ENCODE peak calls at places on chromosomes 13 and 19, in eight cellular contexts. B is A673, K is cardiac fibroblast, D is spleen, H is IMR-90, N is fibroblast of pulmonary artery, Z is GM10248, L is A549. I is an unnamed sample.

GRCh38 chr19:18736415-18737336 is 53.2 kb downstream of the CRTC1 start:
- DNase-seq in Z (no peak), N (no peak), L (no peak), B (no peak), D (no peak), K (no peak), H (no peak), I (no peak)

GRCh38 chr13:97109841-97110492 is 112.2 kb upstream of the MBNL2 start:
- DNase-seq in N (peak; percentile 93), D (peak; percentile 95), L (peak; percentile 74), B (peak; percentile 88), K (peak; percentile 93), Z (peak; percentile 85), H (peak; percentile 85), I (peak; percentile 94)

GRCh38 chr19:45115809-45116615 is 23.0 kb downstream of the PPP1R37 start:
- DNase-seq in N (no peak), K (no peak), L (no peak), B (no peak), Z (no peak), H (no peak), D (no peak), I (no peak)

GRCh38 chr13:98779695-98780094 is 27.2 kb upstream of the SLC15A1 start:
- DNase-seq in Z (no peak), D (no peak), N (no peak), B (no peak), K (no peak), L (no peak), H (no peak), I (no peak)

GRCh38 chr13:51136276-51136980 is 25.4 kb upstream of the C13orf42 start:
- DNase-seq in K (no peak), L (no peak), H (no peak), B (no peak), Z (no peak), N (no peak), D (no peak), I (no peak)

GRCh38 chr19:5447700-5448311 is 7.4 kb upstream of the ZNRF4 start:
- DNase-seq in Z (no peak), L (no peak), N (no peak), D (no peak), H (no peak), B (peak; percentile 42), K (no peak), I (no peak)

GRCh38 chr19:8208710-8209110 is 460 bp upstream of the CERS4 start:
- DNase-seq in L (no peak), H (no peak), N (no peak), Z (no peak), B (no peak), D (no peak), K (no peak), I (peak; percentile 9)

GRCh38 chr19:54188224-54188871 is 1.0 kb downstream of the MBOAT7 start:
- DNase-seq in H (peak; percentile 61), Z (no peak), D (peak; percentile 84), N (peak; percentile 42), B (no peak), K (peak; percentile 48), L (no peak), I (peak; percentile 56)

GRCh38 chr13:41345921-41346589 is 35.0 kb downstream of the NAA16 start:
- DNase-seq in K (peak; percentile 80), Z (no peak), H (peak; percentile 44), L (no peak), N (peak; percentile 76), B (no peak), D (no peak), I (peak; percentile 62)

DNA sequence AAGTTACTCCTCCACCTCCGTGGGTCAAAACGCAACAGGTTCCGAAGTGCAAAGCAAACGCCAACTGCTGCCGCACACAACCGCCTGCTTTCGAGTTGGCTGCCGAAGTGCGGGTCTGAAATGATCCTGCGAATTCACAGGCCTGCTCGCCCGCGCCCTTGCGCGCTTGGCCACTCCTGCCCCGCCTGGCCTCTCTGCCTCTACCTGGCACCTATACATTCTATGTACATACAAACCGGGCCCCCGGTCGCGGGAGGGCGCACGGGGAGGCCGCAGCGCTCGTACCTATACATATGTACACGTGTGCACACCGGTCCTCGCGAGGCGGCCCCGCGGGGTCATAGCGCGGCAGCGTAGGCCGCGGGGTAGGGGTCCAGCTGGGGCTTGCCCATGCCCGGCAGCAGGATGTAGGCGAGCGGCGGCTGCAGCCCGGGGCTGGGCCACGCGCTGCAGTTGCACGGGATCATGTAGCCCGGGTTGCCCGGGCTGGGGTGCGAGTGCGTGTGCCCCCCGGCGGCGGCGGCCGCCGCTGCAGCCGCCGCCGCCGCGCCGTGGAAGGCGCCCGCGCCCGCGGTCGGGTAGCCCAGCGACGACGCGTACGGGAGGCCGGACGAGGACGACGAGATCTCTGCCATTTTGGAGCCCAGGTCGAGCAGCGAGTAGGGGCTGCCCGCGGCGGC is 1.3 kb downstream of the SOX21 start:
- DNase-seq in H (no peak), D (peak; percentile 71), B (peak; percentile 64), N (no peak), K (peak; percentile 5), L (peak; percentile 55), Z (peak; percentile 56), I (no peak)
- TF ChIP-seq CTCF in H (peak; percentile 20), D (no peak), B (peak; percentile 36), N (no peak), K (no peak), L (peak; percentile 50), Z (peak; percentile 2), I (no peak)

DNA sequence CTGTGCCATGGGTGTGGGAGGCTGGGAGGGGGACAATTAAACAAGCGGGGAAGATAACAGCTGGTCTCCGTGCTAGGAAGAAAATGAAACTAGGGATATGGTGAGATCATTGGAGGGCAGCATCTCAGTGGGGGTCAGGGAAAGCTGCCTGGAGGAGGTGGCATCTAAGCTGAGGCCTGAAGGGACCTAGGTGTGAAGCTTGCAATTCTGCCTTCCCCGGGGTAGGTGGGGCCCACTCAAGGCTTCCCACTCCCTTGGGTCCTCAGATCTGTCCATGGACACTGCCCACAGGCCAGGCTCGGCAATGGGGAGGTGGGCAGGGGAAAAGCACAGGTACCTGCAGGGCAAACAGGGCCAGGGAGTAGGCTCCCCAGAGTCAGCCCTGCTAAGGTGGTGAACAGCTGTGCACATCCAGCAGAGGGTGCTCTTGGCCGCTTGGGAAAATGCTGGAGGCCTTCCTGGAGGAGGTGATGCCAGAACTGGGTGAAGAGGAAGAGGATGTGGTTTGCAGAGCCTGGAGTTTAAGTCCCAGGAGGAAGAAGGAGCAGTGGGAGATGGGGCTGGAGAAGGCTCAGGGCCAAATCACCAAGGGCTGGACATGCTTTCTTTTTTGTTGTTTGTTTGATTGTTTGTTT is 25.7 kb upstream of the CCNE1 start:
- DNase-seq in B (no peak), N (no peak), Z (peak; percentile 51), H (no peak), K (no peak), D (no peak), L (no peak), I (no peak)
- TF ChIP-seq CTCF in B (peak; percentile 18), N (no peak), Z (peak; percentile 54), H (peak; percentile 11), K (peak; percentile 14), D (no peak), L (peak; percentile 56), I (no peak)

DNA sequence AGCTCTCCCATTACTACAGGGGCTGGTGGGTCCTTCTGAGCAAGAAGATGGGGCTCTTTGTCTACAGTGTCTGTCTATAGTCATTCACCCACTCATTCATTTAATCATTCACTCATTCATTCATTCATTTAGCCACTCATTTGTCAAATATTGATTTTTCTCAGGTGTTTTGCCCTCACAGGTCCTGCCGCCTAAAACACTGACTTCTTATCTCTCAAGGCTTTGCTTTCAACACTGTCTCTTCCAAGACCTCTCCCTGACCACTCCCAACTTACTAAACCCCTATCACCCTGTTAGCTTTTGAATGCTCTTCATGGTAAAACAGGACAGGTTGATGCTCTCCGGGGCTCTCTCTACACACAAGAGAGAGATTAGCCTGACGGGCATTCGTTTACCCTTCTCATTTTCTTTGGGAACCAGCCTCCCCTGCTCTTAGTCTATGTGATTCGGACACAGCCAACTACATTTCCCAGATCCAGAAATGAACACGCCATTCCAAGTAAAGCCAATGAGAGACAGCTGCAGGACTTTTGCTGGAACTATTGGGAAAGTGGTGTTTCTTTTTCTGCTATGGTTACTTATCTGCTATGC is 22.7 kb downstream of the FAM187B start:
- DNase-seq in L (no peak), K (no peak), D (no peak), N (no peak), Z (no peak), B (no peak), H (no peak), I (no peak)
- TF ChIP-seq CTCF in L (no peak), K (no peak), D (no peak), N (no peak), Z (no peak), B (no peak), H (no peak), I (no peak)

GRCh38 chr13:53338760-53339159 is 310.1 kb downstream of the OLFM4 start:
- DNase-seq in K (no peak), B (no peak), L (no peak), H (no peak), N (no peak), Z (no peak), D (no peak), I (no peak)
- TF ChIP-seq CTCF in K (no peak), B (peak; percentile 31), L (no peak), H (no peak), N (no peak), Z (no peak), D (no peak), I (no peak)